ENCODE peak calls at places on chromosome 1, in six cellular contexts. G is H9, K is OCI-LY7, R is hepatocyte, U is GM23338, L is endothelial cell of umbilical vein. Z is an unnamed sample.

GRCh38 chr1:53663525-53664300 is 75.3 kb downstream of the GLIS1 start:
- DNase-seq in G (no peak), K (no peak), R (no peak), U (no peak), L (no peak), Z (no peak)

GRCh38 chr1:230175839-230176238 is 108.8 kb downstream of the GALNT2 start:
- DNase-seq in G (peak; percentile 4), K (no peak), R (no peak), U (no peak), L (no peak), Z (no peak)

GRCh38 chr1:234960722-234961467 is 167.7 kb downstream of the TOMM20 start:
- DNase-seq in G (no peak), K (no peak), R (peak; percentile 81), U (no peak), L (peak; percentile 95), Z (peak; percentile 49)

GRCh38 chr1:172338295-172338735 is 82.2 kb upstream of the C1orf105 start:
- DNase-seq in G (no peak), K (no peak), R (no peak), U (no peak), L (no peak), Z (no peak)

GRCh38 chr1:243487649-243488227 is 231.9 kb downstream of the SDCCAG8 start:
- DNase-seq in G (peak; percentile 92), K (no peak), R (no peak), U (peak; percentile 80), L (no peak), Z (no peak)

GRCh38 chr1:165369255-165369848 is 12.8 kb upstream of the LMX1A start:
- DNase-seq in G (peak; percentile 72), K (peak; percentile 34), R (peak; percentile 73), U (peak; percentile 75), L (peak; percentile 35), Z (no peak)

GRCh38 chr1:104856091-104856490 is 1106.4 kb downstream of the AMY1C start:
- DNase-seq in G (no peak), K (no peak), R (no peak), U (no peak), L (no peak), Z (no peak)

GRCh38 chr1:101338714-101339430 is 102.1 kb downstream of the S1PR1 start:
- DNase-seq in G (no peak), K (no peak), R (no peak), U (no peak), L (no peak), Z (no peak)

GRCh38 chr1:89692601-89693503 is 59.9 kb downstream of the LRRC8C start:
- DNase-seq in G (no peak), K (peak; percentile 80), R (no peak), U (no peak), L (peak; percentile 96), Z (no peak)

GRCh38 chr1:201563406-201563780 is 24.5 kb downstream of the NAV1 start:
- DNase-seq in G (no peak), K (no peak), R (no peak), U (no peak), L (no peak), Z (no peak)

GRCh38 chr1:63859480-63860275 is 85.9 kb downstream of the ROR1 start:
- DNase-seq in G (no peak), K (no peak), R (no peak), U (no peak), L (no peak), Z (no peak)

GRCh38 chr1:29643281-29643680 is 407.0 kb downstream of the PTPRU start:
- DNase-seq in G (no peak), K (no peak), R (no peak), U (no peak), L (no peak), Z (no peak)

GRCh38 chr1:245888809-245889208 is 618.3 kb downstream of the SMYD3 start:
- DNase-seq in G (no peak), K (peak; percentile 51), R (peak; percentile 49), U (peak; percentile 86), L (peak; percentile 57), Z (peak; percentile 12)

GRCh38 chr1:39165049-39165448 is 39.4 kb upstream of the MACF1 start:
- DNase-seq in G (no peak), K (no peak), R (peak; percentile 52), U (no peak), L (peak; percentile 45), Z (no peak)

GRCh38 chr1:39165488-39165887 is 39.0 kb upstream of the MACF1 start:
- DNase-seq in G (no peak), K (no peak), R (no peak), U (no peak), L (no peak), Z (no peak)

GRCh38 chr1:39170731-39171375 is 33.6 kb upstream of the MACF1 start:
- DNase-seq in G (peak; percentile 61), K (no peak), R (no peak), U (peak; percentile 84), L (no peak), Z (no peak)

GRCh38 chr1:39168301-39169080 is 36.0 kb upstream of the MACF1 start:
- DNase-seq in G (no peak), K (no peak), R (no peak), U (no peak), L (no peak), Z (no peak)

DNA sequence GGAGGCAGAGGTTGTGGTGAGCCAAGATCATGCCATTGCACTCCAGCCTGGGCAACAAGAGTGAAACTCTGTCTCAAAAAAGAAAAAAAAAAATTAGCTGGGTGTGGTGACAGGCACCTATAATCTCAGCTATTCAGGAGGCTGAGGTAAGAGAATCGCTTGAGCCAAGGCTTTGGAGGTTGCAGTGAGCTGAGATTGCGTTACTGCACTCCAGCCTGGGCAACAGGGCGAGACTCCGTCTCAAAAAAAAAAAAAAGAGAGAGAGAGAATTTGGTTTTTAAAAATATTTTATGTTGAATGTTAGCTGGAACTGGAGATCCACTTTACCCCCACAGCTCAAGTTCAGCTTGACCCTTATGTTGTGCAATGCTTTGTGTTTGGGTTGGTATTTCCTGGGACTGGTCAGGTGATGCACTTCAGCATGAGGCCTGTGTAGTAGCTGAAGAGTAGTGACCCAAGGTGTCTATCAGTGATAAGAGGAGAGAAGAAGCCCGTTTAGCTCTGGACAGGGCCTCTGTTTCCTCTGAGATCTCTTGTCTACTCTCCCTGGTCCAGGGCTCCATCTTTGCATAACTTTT is 36.8 kb upstream of the MACF1 start:
- DNase-seq in G (no peak), K (no peak), R (no peak), U (no peak), L (no peak), Z (peak; percentile 64)
- H3K27ac ChIP-seq in G (no peak overlapping the region), K (no peak overlapping the region), R (peak overlapping the region; percentile 0), U (no peak overlapping the region), L (no peak overlapping the region), Z (no peak overlapping the region)

GRCh38 chr1:5388622-5389021 is 603.6 kb downstream of the NPHP4 start:
- DNase-seq in G (no peak), K (no peak), R (no peak), U (no peak), L (no peak), Z (no peak)
- H3K4me2 ChIP-seq in G (no peak overlapping the region), K (no peak overlapping the region), R (no peak overlapping the region), U (no peak overlapping the region), L (no peak overlapping the region), Z (no peak overlapping the region)

DNA sequence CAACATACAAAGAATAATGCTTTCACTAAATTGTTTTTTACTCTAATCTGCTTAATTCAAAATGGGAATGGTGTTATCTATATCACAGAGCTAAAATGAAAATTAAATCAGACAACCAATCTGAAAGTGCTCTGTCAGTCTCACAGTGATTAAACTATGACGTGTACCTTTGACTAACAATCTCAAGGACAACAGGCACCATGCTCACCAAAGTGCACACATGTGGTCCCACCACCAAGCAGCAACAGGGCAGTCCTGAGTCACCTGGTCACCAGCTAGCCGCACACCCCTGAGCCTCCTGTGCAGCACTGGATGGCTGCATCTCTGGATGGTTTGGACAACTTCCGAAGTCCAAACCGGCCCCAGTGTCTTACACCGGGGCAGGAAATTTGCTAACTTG is 54.5 kb upstream of the NADK start:
- DNase-seq in G (no peak), K (peak; percentile 21), R (no peak), U (no peak), L (no peak), Z (peak; percentile 20)
- H4K20me1 ChIP-seq in G (no peaks in the 10 kb centered on the region), K (no peaks in the 10 kb centered on the region), R (peaks cover 82% of the 10 kb centered on the region), U (peaks cover 45% of the 10 kb centered on the region), L (peaks cover 6% of the 10 kb centered on the region), Z (peaks cover 93% of the 10 kb centered on the region)

GRCh38 chr1:21626921-21627339 is 42.2 kb downstream of the RAP1GAP start:
- DNase-seq in G (no peak), K (no peak), R (no peak), U (no peak), L (no peak), Z (no peak)
- H3K27ac ChIP-seq in G (no peak overlapping the region), K (no peak overlapping the region), R (no peak overlapping the region), U (no peak overlapping the region), L (no peak overlapping the region), Z (no peak overlapping the region)

DNA sequence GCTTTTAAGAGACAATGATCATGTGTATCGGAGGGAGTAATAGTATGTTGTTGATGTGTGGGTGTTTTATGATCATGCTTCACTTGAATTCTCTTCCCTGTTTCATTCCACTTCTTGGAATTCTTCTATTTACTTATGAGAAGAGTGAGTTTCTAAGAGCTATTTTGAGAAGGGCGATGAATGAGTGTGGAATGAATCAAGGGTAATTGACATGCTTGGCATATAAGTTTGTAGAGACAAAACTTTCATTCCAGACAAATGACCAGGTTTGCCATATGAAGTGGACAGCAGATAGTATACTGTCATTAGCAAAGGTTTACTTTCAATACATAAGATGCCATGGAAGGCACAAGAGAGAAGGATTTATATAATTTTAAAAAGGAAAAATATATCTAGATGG is 42.3 kb upstream of the PDC start:
- DNase-seq in G (no peak), K (no peak), R (no peak), U (no peak), L (no peak), Z (peak; percentile 43)
- H3K4me2 ChIP-seq in G (no peak overlapping the region), K (no peak overlapping the region), R (no peak overlapping the region), U (no peak overlapping the region), L (no peak overlapping the region), Z (peak overlapping the region; percentile 42)

Z was measured in astrocyte.